ENCODE peak calls at places on chromosome 20, in six cellular contexts. Y is gastrocnemius medialis, A is heart left ventricle, E is GM23248, W is left lung, N is psoas muscle. C is an unnamed sample.

GRCh38 chr20:10883166-10883565 is 209.4 kb upstream of the JAG1 start:
- DNase-seq in N (no peak), E (no peak), A (no peak), Y (no peak), W (peak; percentile 38), C (no peak)

GRCh38 chr20:62426678-62427077 is 661 bp downstream of the RBBP8NL start:
- DNase-seq in A (no peak), E (no peak), N (no peak), W (peak; percentile 43), Y (no peak), C (no peak)

GRCh38 chr20:879626-880025 is 36.5 kb downstream of the ANGPT4 start:
- DNase-seq in W (no peak), Y (no peak), A (no peak), E (no peak), N (no peak), C (no peak)

GRCh38 chr20:6767536-6768227 is at the start of gene BMP2:
- DNase-seq in Y (no peak), N (peak; percentile 74), A (peak; percentile 63), W (peak; percentile 51), E (peak; percentile 76), C (peak; percentile 47)

GRCh38 chr20:51420111-51420510 is 122.4 kb downstream of the NFATC2 start:
- DNase-seq in Y (no peak), A (no peak), E (peak; percentile 48), N (no peak), W (no peak), C (no peak)

GRCh38 chr20:17621229-17621968 is 51.5 kb downstream of the DSTN start:
- DNase-seq in A (peak; percentile 17), W (peak; percentile 26), Y (no peak), E (no peak), N (no peak), C (no peak)

GRCh38 chr20:50297498-50298348 is 107.1 kb downstream of the CEBPB start:
- DNase-seq in E (no peak), A (no peak), Y (no peak), W (no peak), N (peak; percentile 42), C (no peak)

GRCh38 chr20:4681441-4681840 is 40.3 kb upstream of the PRND start:
- DNase-seq in N (no peak), A (no peak), Y (no peak), E (no peak), W (no peak), C (no peak)

GRCh38 chr20:64205611-64206026 is 41.4 kb downstream of the MYT1 start:
- DNase-seq in E (no peak), A (no peak), W (no peak), Y (no peak), N (no peak), C (no peak)

GRCh38 chr20:36499723-36500501 is 41.4 kb upstream of the MYL9 start:
- DNase-seq in A (no peak), Y (no peak), E (peak; percentile 57), N (no peak), W (no peak), C (no peak)

GRCh38 chr20:11178946-11179654 is 505.3 kb upstream of the JAG1 start:
- DNase-seq in E (peak; percentile 75), A (no peak), Y (no peak), W (no peak), N (no peak), C (no peak)

GRCh38 chr20:2872304-2873009 is 824 bp upstream of the PTPRA start:
- DNase-seq in W (peak; percentile 72), E (peak; percentile 76), N (peak; percentile 76), Y (peak; percentile 34), A (peak; percentile 56), C (peak; percentile 63)

GRCh38 chr20:64104667-64105451 is 2.5 kb downstream of the NPBWR2 start:
- DNase-seq in N (peak; percentile 36), E (no peak), W (peak; percentile 2), A (peak; percentile 12), Y (no peak), C (no peak)

GRCh38 chr20:61589055-61589385 is 337.0 kb downstream of the CDH4 start:
- DNase-seq in E (peak; percentile 74), N (no peak), A (no peak), W (no peak), Y (no peak), C (no peak)

GRCh38 chr20:57874141-57874540 is 164.3 kb upstream of the PMEPA1 start:
- DNase-seq in A (no peak), W (no peak), E (no peak), N (no peak), Y (no peak), C (no peak)

GRCh38 chr20:19375301-19375885 is 163.0 kb downstream of the SLC24A3 start:
- DNase-seq in Y (no peak), E (no peak), A (no peak), W (no peak), N (no peak), C (no peak)

GRCh38 chr20:29419378-29419777 is 1838.1 kb upstream of the DEFB115 start:
- DNase-seq in A (no peak), E (no peak), Y (no peak), W (no peak), N (no peak), C (no peak)

GRCh38 chr20:37408202-37408929 is 62.4 kb downstream of the SRC start:
- DNase-seq in A (no peak), N (no peak), E (peak; percentile 32), W (no peak), Y (no peak), C (no peak)

GRCh38 chr20:34042286-34042685 is 48.6 kb downstream of the RALY start:
- DNase-seq in N (no peak), A (peak; percentile 29), E (no peak), W (no peak), Y (peak; percentile 70), C (no peak)

GRCh38 chr20:36449663-36450062 is 91.7 kb upstream of the MYL9 start:
- DNase-seq in W (no peak), N (no peak), E (no peak), A (no peak), Y (no peak), C (no peak)

GRCh38 chr20:10632681-10633509 is 40.9 kb downstream of the JAG1 start:
- DNase-seq in E (no peak), N (no peak), A (no peak), Y (no peak), W (no peak), C (no peak)

GRCh38 chr20:1924910-1925861 is 30.0 kb downstream of the SIRPA start:
- DNase-seq in W (no peak), A (no peak), N (no peak), Y (no peak), E (no peak), C (no peak)

GRCh38 chr20:17379651-17380050 is 151.5 kb downstream of the BFSP1 start:
- DNase-seq in Y (no peak), N (no peak), E (no peak), W (no peak), A (no peak), C (no peak)

GRCh38 chr20:34415079-34415478 is 52.0 kb downstream of the ITCH start:
- DNase-seq in W (no peak), E (no peak), N (no peak), Y (peak; percentile 23), A (no peak), C (no peak)

GRCh38 chr20:60921021-60921622 is 330.9 kb upstream of the CDH4 start:
- DNase-seq in E (no peak), N (peak; percentile 59), Y (no peak), A (no peak), W (no peak), C (peak; percentile 43)

GRCh38 chr20:51385941-51386530 is 156.5 kb downstream of the NFATC2 start:
- DNase-seq in N (no peak), E (peak; percentile 61), A (no peak), Y (no peak), W (peak; percentile 0), C (no peak)

GRCh38 chr20:57450419-57450818 is 59.2 kb downstream of the RBM38 start:
- DNase-seq in N (peak; percentile 76), E (peak; percentile 56), W (peak; percentile 77), A (peak; percentile 64), Y (no peak), C (peak; percentile 36)

GRCh38 chr20:51941503-51941902 is 139.2 kb upstream of the SALL4 start:
- DNase-seq in N (no peak), A (no peak), E (no peak), Y (no peak), W (no peak), C (no peak)

GRCh38 chr20:51797357-51798025 is 4.8 kb downstream of the SALL4 start:
- DNase-seq in N (no peak), A (no peak), Y (no peak), E (no peak), W (no peak), C (no peak)

GRCh38 chr20:33267691-33268090 is 15.3 kb upstream of the BPIFB1 start:
- DNase-seq in W (no peak), N (no peak), E (no peak), Y (no peak), A (no peak), C (no peak)

GRCh38 chr20:39660251-39660650 is 698.1 kb downstream of the DHX35 start:
- DNase-seq in N (no peak), W (no peak), E (peak; percentile 58), Y (no peak), A (no peak), C (no peak)

GRCh38 chr20:63896136-63896890 is 1.4 kb downstream of the DNAJC5 start:
- DNase-seq in W (peak; percentile 69), E (peak; percentile 67), A (peak; percentile 56), Y (peak; percentile 46), N (peak; percentile 77), C (peak; percentile 48)

GRCh38 chr20:1775117-1775516 is 117.5 kb upstream of the SIRPG start:
- DNase-seq in A (no peak), N (no peak), E (peak; percentile 83), W (no peak), Y (no peak), C (no peak)

GRCh38 chr20:59299961-59300340 is 460 bp upstream of the EDN3 start:
- DNase-seq in W (no peak), N (peak; percentile 66), Y (no peak), E (no peak), A (no peak), C (no peak)
- H3K4me3 ChIP-seq in W (no peak overlapping the region), N (no peak overlapping the region), Y (no peak overlapping the region), E (no peak overlapping the region), A (no peak overlapping the region), C (no peak overlapping the region)

GRCh38 chr20:16129411-16129810 is 443.8 kb downstream of the KIF16B start:
- DNase-seq in N (no peak), E (no peak), A (no peak), W (no peak), Y (no peak), C (no peak)
- H3K9me3 ChIP-seq in N (no peaks in the 10 kb centered on the region), E (no peaks in the 10 kb centered on the region), A (no peaks in the 10 kb centered on the region), W (no peaks in the 10 kb centered on the region), Y (no peaks in the 10 kb centered on the region), C (no peaks in the 10 kb centered on the region)

GRCh38 chr20:49216991-49217578 is 2.1 kb upstream of the DDX27 start:
- DNase-seq in Y (peak; percentile 79), W (peak; percentile 93), E (peak; percentile 88), A (peak; percentile 90), N (peak; percentile 96), C (peak; percentile 92)
- H3K4me3 ChIP-seq in Y (no peak overlapping the region), W (no peak overlapping the region), E (peak overlapping the region; percentile 41), A (no peak overlapping the region), N (no peak overlapping the region), C (no peak overlapping the region)

DNA sequence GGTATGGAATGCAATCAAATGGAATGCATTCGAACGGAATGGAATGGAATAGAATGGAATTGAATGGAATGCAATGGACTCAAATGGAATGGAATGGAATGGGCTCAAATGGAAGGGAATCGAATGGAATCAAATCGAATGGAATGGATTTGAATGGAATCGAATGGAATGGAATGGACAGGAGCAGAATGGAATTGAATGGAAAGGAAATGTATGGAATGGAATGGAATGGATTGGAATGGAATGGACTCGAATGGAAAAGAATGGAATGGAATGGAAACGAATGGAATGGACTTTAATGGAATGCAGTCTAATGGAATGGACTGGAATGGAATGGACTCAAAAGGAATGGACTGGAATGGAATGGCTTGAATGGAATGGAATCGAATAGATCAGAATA is 18.3 kb upstream of the DEFB115 start:
- DNase-seq in Y (no peak), W (no peak), N (no peak), A (no peak), E (no peak), C (no peak)
- H3K9me3 ChIP-seq in Y (no peaks in the 10 kb centered on the region), W (peaks cover 100% of the 10 kb centered on the region), N (peaks cover 62% of the 10 kb centered on the region), A (no peaks in the 10 kb centered on the region), E (peaks cover 4% of the 10 kb centered on the region), C (peaks cover 94% of the 10 kb centered on the region)